ENCODE peak calls at places on chromosomes 11 and 22, in nine cellular contexts. One of them, this sample, is unnamed.
A peak's percentile ranks its signal among the peaks of the same experiment; 100 is the strongest.

GRCh38 chr11:86067230-86068137 is 1.4 kb downstream of the PICALM start:
- DNase-seq in cardiac muscle cell: no peak
- DNase-seq in myocyte: no peak
- DNase-seq in HTR-8/SVneo: no peak
- DNase-seq in colonic mucosa: peak; percentile 31
- DNase-seq in aorta: no peak
- DNase-seq in kidney epithelial cell: no peak
- DNase-seq in HL-60: peak; percentile 33
- DNase-seq in PC-3: peak; percentile 25
- DNase-seq in this sample: no peak

GRCh38 chr11:20131744-20132666 is 28.3 kb downstream of the DBX1 start:
- DNase-seq in cardiac muscle cell: peak; percentile 71
- DNase-seq in myocyte: no peak
- DNase-seq in HTR-8/SVneo: peak; percentile 60
- DNase-seq in colonic mucosa: peak; percentile 66
- DNase-seq in aorta: peak; percentile 67
- DNase-seq in kidney epithelial cell: no peak
- DNase-seq in HL-60: peak; percentile 18
- DNase-seq in PC-3: peak; percentile 72
- DNase-seq in this sample: no peak

GRCh38 chr11:128341280-128341679 is 246.1 kb downstream of the ETS1 start:
- DNase-seq in cardiac muscle cell: peak; percentile 20
- DNase-seq in myocyte: no peak
- DNase-seq in HTR-8/SVneo: no peak
- DNase-seq in colonic mucosa: no peak
- DNase-seq in aorta: no peak
- DNase-seq in kidney epithelial cell: no peak
- DNase-seq in HL-60: no peak
- DNase-seq in PC-3: peak; percentile 83
- DNase-seq in this sample: no peak

GRCh38 chr11:77154381-77155081 is 26.5 kb downstream of the MYO7A start:
- DNase-seq in cardiac muscle cell: no peak
- DNase-seq in myocyte: peak; percentile 89
- DNase-seq in HTR-8/SVneo: no peak
- DNase-seq in colonic mucosa: no peak
- DNase-seq in aorta: peak; percentile 75
- DNase-seq in kidney epithelial cell: no peak
- DNase-seq in HL-60: peak; percentile 78
- DNase-seq in PC-3: no peak
- DNase-seq in this sample: no peak

GRCh38 chr11:118569670-118570069 is 2.5 kb upstream of the ARCN1 start:
- DNase-seq in cardiac muscle cell: no peak
- DNase-seq in myocyte: no peak
- DNase-seq in HTR-8/SVneo: no peak
- DNase-seq in colonic mucosa: no peak
- DNase-seq in aorta: no peak
- DNase-seq in kidney epithelial cell: no peak
- DNase-seq in HL-60: no peak
- DNase-seq in PC-3: no peak
- DNase-seq in this sample: no peak

GRCh38 chr11:36098046-36098445 is 154.2 kb downstream of the LDLRAD3 start:
- DNase-seq in cardiac muscle cell: peak; percentile 66
- DNase-seq in myocyte: no peak
- DNase-seq in HTR-8/SVneo: no peak
- DNase-seq in colonic mucosa: no peak
- DNase-seq in aorta: no peak
- DNase-seq in kidney epithelial cell: no peak
- DNase-seq in HL-60: no peak
- DNase-seq in PC-3: no peak
- DNase-seq in this sample: no peak

GRCh38 chr11:3614742-3615171 is 27.0 kb downstream of the ART5 start:
- DNase-seq in cardiac muscle cell: no peak
- DNase-seq in myocyte: peak; percentile 97
- DNase-seq in HTR-8/SVneo: no peak
- DNase-seq in colonic mucosa: no peak
- DNase-seq in aorta: peak; percentile 56
- DNase-seq in kidney epithelial cell: no peak
- DNase-seq in HL-60: peak; percentile 93
- DNase-seq in PC-3: peak; percentile 18
- DNase-seq in this sample: no peak

GRCh38 chr22:24697671-24698082 is 76.8 kb downstream of the PIWIL3 start:
- DNase-seq in cardiac muscle cell: no peak
- DNase-seq in myocyte: peak; percentile 92
- DNase-seq in HTR-8/SVneo: no peak
- DNase-seq in colonic mucosa: peak; percentile 79
- DNase-seq in aorta: peak; percentile 79
- DNase-seq in kidney epithelial cell: no peak
- DNase-seq in HL-60: peak; percentile 41
- DNase-seq in PC-3: no peak
- DNase-seq in this sample: no peak

GRCh38 chr22:32073823-32074380 is 30.8 kb downstream of the SLC5A1 start:
- DNase-seq in cardiac muscle cell: no peak
- DNase-seq in myocyte: no peak
- DNase-seq in HTR-8/SVneo: no peak
- DNase-seq in colonic mucosa: peak; percentile 23
- DNase-seq in aorta: no peak
- DNase-seq in kidney epithelial cell: no peak
- DNase-seq in HL-60: no peak
- DNase-seq in PC-3: no peak
- DNase-seq in this sample: no peak

GRCh38 chr22:49093192-49093880 is 734.3 kb downstream of the BRD1 start:
- DNase-seq in cardiac muscle cell: no peak
- DNase-seq in myocyte: no peak
- DNase-seq in HTR-8/SVneo: no peak
- DNase-seq in colonic mucosa: no peak
- DNase-seq in aorta: peak; percentile 40
- DNase-seq in kidney epithelial cell: no peak
- DNase-seq in HL-60: no peak
- DNase-seq in PC-3: no peak
- DNase-seq in this sample: no peak

GRCh38 chr11:66349084-66349386 is 1.6 kb upstream of the B4GAT1 start:
- DNase-seq in cardiac muscle cell: no peak
- DNase-seq in myocyte: no peak
- DNase-seq in HTR-8/SVneo: no peak
- DNase-seq in colonic mucosa: no peak
- DNase-seq in aorta: no peak
- DNase-seq in kidney epithelial cell: no peak
- DNase-seq in HL-60: no peak
- DNase-seq in PC-3: no peak
- DNase-seq in this sample: no peak

GRCh38 chr11:112881461-112881860 is 79.8 kb upstream of the NCAM1 start:
- DNase-seq in cardiac muscle cell: peak; percentile 51
- DNase-seq in myocyte: peak; percentile 96
- DNase-seq in HTR-8/SVneo: peak; percentile 58
- DNase-seq in colonic mucosa: peak; percentile 49
- DNase-seq in aorta: peak; percentile 81
- DNase-seq in kidney epithelial cell: peak; percentile 18
- DNase-seq in HL-60: no peak
- DNase-seq in PC-3: no peak
- DNase-seq in this sample: no peak

GRCh38 chr11:68044145-68044813 is 5.5 kb downstream of the TCIRG1 start:
- DNase-seq in cardiac muscle cell: no peak
- DNase-seq in myocyte: no peak
- DNase-seq in HTR-8/SVneo: no peak
- DNase-seq in colonic mucosa: no peak
- DNase-seq in aorta: no peak
- DNase-seq in kidney epithelial cell: no peak
- DNase-seq in HL-60: no peak
- DNase-seq in PC-3: no peak
- DNase-seq in this sample: no peak

GRCh38 chr11:111393096-111393495 is 14.0 kb upstream of the POU2AF1 start:
- DNase-seq in cardiac muscle cell: no peak
- DNase-seq in myocyte: no peak
- DNase-seq in HTR-8/SVneo: no peak
- DNase-seq in colonic mucosa: no peak
- DNase-seq in aorta: no peak
- DNase-seq in kidney epithelial cell: no peak
- DNase-seq in HL-60: no peak
- DNase-seq in PC-3: peak; percentile 20
- DNase-seq in this sample: no peak

GRCh38 chr22:25748704-25749103 is 6.7 kb downstream of the MYO18B start:
- DNase-seq in cardiac muscle cell: no peak
- DNase-seq in myocyte: no peak
- DNase-seq in HTR-8/SVneo: no peak
- DNase-seq in colonic mucosa: peak; percentile 54
- DNase-seq in aorta: peak; percentile 0
- DNase-seq in kidney epithelial cell: no peak
- DNase-seq in HL-60: no peak
- DNase-seq in PC-3: no peak
- DNase-seq in this sample: no peak

GRCh38 chr11:131063638-131064037 is 147.4 kb upstream of the SNX19 start:
- DNase-seq in cardiac muscle cell: no peak
- DNase-seq in myocyte: no peak
- DNase-seq in HTR-8/SVneo: no peak
- DNase-seq in colonic mucosa: no peak
- DNase-seq in aorta: no peak
- DNase-seq in kidney epithelial cell: no peak
- DNase-seq in HL-60: no peak
- DNase-seq in PC-3: no peak
- DNase-seq in this sample: no peak

GRCh38 chr22:43537019-43537585 is 125.3 kb downstream of the MPPED1 start:
- DNase-seq in cardiac muscle cell: no peak
- DNase-seq in myocyte: no peak
- DNase-seq in HTR-8/SVneo: peak; percentile 23
- DNase-seq in colonic mucosa: no peak
- DNase-seq in aorta: no peak
- DNase-seq in kidney epithelial cell: no peak
- DNase-seq in HL-60: peak; percentile 30
- DNase-seq in PC-3: peak; percentile 39
- DNase-seq in this sample: no peak

GRCh38 chr11:114209904-114210303 is 86.3 kb upstream of the NNMT start:
- DNase-seq in cardiac muscle cell: no peak
- DNase-seq in myocyte: no peak
- DNase-seq in HTR-8/SVneo: no peak
- DNase-seq in colonic mucosa: no peak
- DNase-seq in aorta: no peak
- DNase-seq in kidney epithelial cell: peak; percentile 41
- DNase-seq in HL-60: no peak
- DNase-seq in PC-3: no peak
- DNase-seq in this sample: no peak

This sample was measured in amniotic stem cell.